ENCODE peak calls at places on chromosomes 4 and X, in six cellular contexts. K is CD8-positive, alpha-beta T cell; T is body of pancreas; D is Peyer's patch; E is fibroblast of lung; J is left ventricle myocardium inferior. F is an unnamed sample.

GRCh38 chr4:24470681-24471622 is 113.4 kb downstream of the DHX15 start:
- DNase-seq in K (no peak), T (no peak), D (no peak), E (peak; percentile 57), J (peak; percentile 52), F (no peak)

GRCh38 chrX:19886888-19887531 is 390 bp downstream of the SH3KBP1 start:
- DNase-seq in K (no peak), T (no peak), D (no peak), E (no peak), J (peak; percentile 28), F (no peak)

GRCh38 chr4:174365018-174365587 is 81.4 kb downstream of the CEP44 start:
- DNase-seq in K (no peak), T (no peak), D (no peak), E (peak; percentile 61), J (no peak), F (peak; percentile 41)

GRCh38 chrX:155242300-155242699 is 22.0 kb downstream of the RAB39B start:
- DNase-seq in K (no peak), T (no peak), D (no peak), E (no peak), J (no peak), F (no peak)

GRCh38 chr4:142278171-142278570 is 567.9 kb downstream of the INPP4B start:
- DNase-seq in K (no peak), T (no peak), D (no peak), E (no peak), J (no peak), F (no peak)

GRCh38 chr4:119585771-119586170 is 42.8 kb downstream of the PDE5A start:
- DNase-seq in K (no peak), T (no peak), D (no peak), E (peak; percentile 21), J (no peak), F (peak; percentile 63)

GRCh38 chr4:111776546-111776945 is 368.7 kb upstream of the FAM241A start:
- DNase-seq in K (no peak), T (no peak), D (no peak), E (no peak), J (no peak), F (no peak)

GRCh38 chr4:90495211-90495610 is 368.0 kb downstream of the CCSER1 start:
- DNase-seq in K (no peak), T (no peak), D (no peak), E (no peak), J (no peak), F (no peak)

GRCh38 chrX:10326578-10326977 is 169.8 kb downstream of the CLCN4 start:
- DNase-seq in K (no peak), T (no peak), D (no peak), E (peak; percentile 63), J (no peak), F (no peak)

GRCh38 chr4:169098054-169098896 is 88.2 kb upstream of the CBR4 start:
- DNase-seq in K (no peak), T (no peak), D (no peak), E (no peak), J (no peak), F (peak; percentile 70)

GRCh38 chr4:14072506-14072905 is 445.0 kb upstream of the BOD1L1 start:
- DNase-seq in K (no peak), T (no peak), D (no peak), E (no peak), J (no peak), F (no peak)

GRCh38 chr4:10164877-10165283 is 48.3 kb upstream of the WDR1 start:
- DNase-seq in K (no peak), T (no peak), D (no peak), E (peak; percentile 38), J (no peak), F (peak; percentile 51)

GRCh38 chr4:66062044-66062443 is 391.8 kb upstream of the EPHA5 start:
- DNase-seq in K (no peak), T (no peak), D (no peak), E (no peak), J (no peak), F (peak; percentile 22)

GRCh38 chrX:70479197-70479969 is 34.7 kb downstream of the DLG3 start:
- DNase-seq in K (no peak), T (no peak), D (no peak), E (peak; percentile 74), J (no peak), F (peak; percentile 78)

GRCh38 chr4:122710434-122711308 is 21.8 kb upstream of the BBS12 start:
- DNase-seq in K (no peak), T (no peak), D (no peak), E (peak; percentile 27), J (no peak), F (peak; percentile 22)

GRCh38 chrX:150879855-150880807 is 18.3 kb downstream of the CD99L2 start:
- DNase-seq in K (no peak), T (no peak), D (no peak), E (no peak), J (no peak), F (peak; percentile 22)

GRCh38 chrX:123648028-123648810 is 84.6 kb downstream of the THOC2 start:
- DNase-seq in K (peak; percentile 0), T (no peak), D (no peak), E (peak; percentile 71), J (no peak), F (peak; percentile 63)

GRCh38 chr4:120299631-120300030 is 233.0 kb upstream of the MAD2L1 start:
- DNase-seq in K (no peak), T (no peak), D (no peak), E (no peak), J (no peak), F (no peak)

GRCh38 chrX:129772796-129773431 is 6.8 kb upstream of the SASH3 start:
- DNase-seq in K (no peak), T (no peak), D (peak; percentile 84), E (no peak), J (peak; percentile 43), F (no peak)

GRCh38 chr4:125728568-125728967 is 413.8 kb downstream of the FAT4 start:
- DNase-seq in K (no peak), T (no peak), D (no peak), E (peak; percentile 93), J (no peak), F (peak; percentile 99)

GRCh38 chr4:89586864-89587263 is 250.1 kb downstream of the SNCA start:
- DNase-seq in K (no peak), T (no peak), D (no peak), E (peak; percentile 67), J (no peak), F (peak; percentile 39)

GRCh38 chr4:87745058-87745842 is 54.1 kb upstream of the IBSP start:
- DNase-seq in K (no peak), T (no peak), D (no peak), E (no peak), J (no peak), F (no peak)

GRCh38 chr4:184471872-184472539 is 2.3 kb downstream of the IRF2 start:
- DNase-seq in K (no peak), T (no peak), D (no peak), E (peak; percentile 40), J (no peak), F (peak; percentile 30)

GRCh38 chr4:185640809-185641675 is 105.7 kb upstream of the PDLIM3 start:
- DNase-seq in K (no peak), T (no peak), D (no peak), E (peak; percentile 88), J (no peak), F (peak; percentile 74)

DNA sequence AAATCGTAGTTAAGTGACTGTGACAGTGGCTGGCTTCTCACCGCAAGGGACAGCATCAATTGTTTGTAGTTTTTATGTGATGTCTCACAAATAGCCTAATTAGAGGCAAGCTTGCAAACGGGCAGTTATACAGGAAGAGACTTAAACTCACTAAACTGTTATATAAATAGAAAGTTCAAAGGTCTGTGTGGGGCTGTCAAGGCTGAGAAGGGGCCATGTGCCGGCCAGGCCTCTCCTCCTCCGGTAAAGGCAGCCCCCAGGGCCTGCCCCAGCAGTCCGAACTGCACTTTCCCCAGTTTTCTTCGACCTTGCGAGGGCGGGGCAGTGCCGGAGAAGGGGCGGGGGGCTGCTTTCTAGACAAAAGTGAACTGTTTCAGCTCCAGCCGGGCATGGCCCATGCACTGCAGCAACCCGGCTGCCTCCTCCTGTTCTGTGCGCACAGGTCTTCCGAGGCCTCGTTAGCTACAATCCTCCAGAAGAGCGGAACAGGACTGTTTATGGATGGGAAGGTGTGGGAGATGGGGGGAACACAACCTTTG is 4.1 kb downstream of the AFF2 start:
- DNase-seq in K (no peak), T (no peak), D (no peak), E (no peak), J (no peak), F (no peak)
- TF ChIP-seq CTCF in K (no peak), T (no peak), D (no peak), E (no peak), J (no peak), F (no peak)

DNA sequence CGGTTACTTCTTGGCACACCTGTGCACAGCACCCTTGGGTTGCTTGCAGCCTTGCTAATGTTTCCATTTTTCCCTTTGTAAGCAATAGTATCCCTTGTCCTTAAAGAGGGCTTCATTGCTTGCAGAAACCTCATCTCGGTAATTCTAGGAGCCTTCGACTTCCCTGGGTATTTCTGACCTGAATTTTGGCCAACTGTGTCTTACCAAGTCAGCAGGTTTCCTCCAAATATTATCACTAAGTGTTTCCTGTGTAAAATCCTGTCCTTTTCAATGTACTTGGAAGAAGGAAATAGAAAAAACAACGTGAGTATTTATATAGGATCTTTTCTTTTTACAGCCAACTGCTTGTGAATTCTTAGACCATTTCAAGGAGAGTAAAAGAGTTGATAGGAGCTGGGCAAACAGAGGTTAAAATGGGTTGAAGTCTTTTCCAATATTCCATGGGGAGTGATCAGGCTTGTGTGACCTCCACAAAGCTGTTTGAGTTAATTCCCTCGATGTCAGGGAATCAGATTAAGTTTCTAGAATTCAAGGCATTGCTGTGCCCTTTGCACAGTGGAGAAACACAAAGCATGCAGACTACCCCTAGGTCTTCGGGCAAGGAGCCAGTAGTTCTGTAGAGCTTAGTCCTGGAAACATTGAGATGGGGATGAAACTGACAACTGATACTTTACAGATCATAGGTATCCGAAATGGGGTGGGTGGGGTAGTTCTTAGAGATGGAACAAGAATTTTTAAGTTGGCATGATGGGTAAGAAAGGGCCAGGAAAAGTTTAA is 209.9 kb downstream of the CPE start:
- DNase-seq in K (no peak), T (no peak), D (no peak), E (no peak), J (no peak), F (no peak)
- H3K4me3 ChIP-seq in K (no peak overlapping the region), T (no peak overlapping the region), D (no peak overlapping the region), E (no peak overlapping the region), J (no peak overlapping the region), F (no peak overlapping the region)

GRCh38 chr4:1462009-1462767 is 55.9 kb upstream of the NKX1-1 start:
- DNase-seq in K (no peak), T (no peak), D (no peak), E (no peak), J (no peak), F (no peak)

GRCh38 chr4:1463927-1464540 is 57.8 kb upstream of the NKX1-1 start:
- DNase-seq in K (no peak), T (no peak), D (no peak), E (no peak), J (no peak), F (no peak)

GRCh38 chr4:1464581-1465171 is 58.4 kb upstream of the NKX1-1 start:
- DNase-seq in K (no peak), T (no peak), D (no peak), E (no peak), J (no peak), F (no peak)

GRCh38 chr4:1462768-1463075 is 56.5 kb upstream of the NKX1-1 start:
- DNase-seq in K (no peak), T (no peak), D (no peak), E (no peak), J (no peak), F (no peak)

GRCh38 chr4:1463088-1463926 is 57.1 kb upstream of the NKX1-1 start:
- DNase-seq in K (no peak), T (no peak), D (no peak), E (peak; percentile 38), J (no peak), F (no peak)
- H3K27me3 ChIP-seq in K (no peaks in the 10 kb centered on the region), T (no peaks in the 10 kb centered on the region), D (no peaks in the 10 kb centered on the region), E (peaks cover 5% of the 10 kb centered on the region), J (peaks cover 87% of the 10 kb centered on the region), F (peaks cover 6% of the 10 kb centered on the region)

GRCh38 chrX:25858273-25858880 is 279.8 kb upstream of the MAGEB18 start:
- DNase-seq in K (no peak), T (no peak), D (no peak), E (peak; percentile 1), J (no peak), F (peak; percentile 17)
- TF ChIP-seq CTCF in K (no peak), T (peak; percentile 25), D (no peak), E (no peak), J (no peak), F (peak; percentile 2)

F was measured in bronchial epithelial cell.